ENCODE peak calls at places on chromosomes 11 and 22, in seven cellular contexts. K, F, H, G, O, W and U are unnamed samples. For H3K36me3, the result is how much of the 10 kb centered on the place peaks cover.

GRCh38 chr11:33227578-33228261 is 29.5 kb upstream of the HIPK3 start:
- DNase-seq in K (peak), F (no peak), H (no peak), G (no peak), O (no peak), W (no peak), U (peak)

GRCh38 chr11:114236829-114237228 is 59.4 kb upstream of the NNMT start:
- DNase-seq in K (no peak), F (no peak), H (no peak), G (no peak), O (no peak), W (no peak), U (no peak)

GRCh38 chr11:70141490-70142014 is 61.5 kb upstream of the FADD start:
- DNase-seq in K (peak), F (no peak), H (no peak), G (peak), O (no peak), W (no peak), U (no peak)

GRCh38 chr11:22343411-22344032 is 5.3 kb downstream of the SLC17A6 start:
- DNase-seq in K (no peak), F (no peak), H (peak), G (no peak), O (no peak), W (no peak), U (no peak)

GRCh38 chr11:111540921-111541208 is 345 bp downstream of the LAYN start:
- DNase-seq in K (no peak), F (no peak), H (no peak), G (no peak), O (no peak), W (no peak), U (no peak)

GRCh38 chr22:27866136-27867091 is 52.6 kb downstream of the PITPNB start:
- DNase-seq in K (peak), F (no peak), H (peak), G (peak), O (peak), W (peak), U (peak)

GRCh38 chr11:74434528-74434927 is 32.8 kb downstream of the KCNE3 start:
- DNase-seq in K (no peak), F (no peak), H (no peak), G (no peak), O (no peak), W (no peak), U (no peak)

GRCh38 chr11:581752-582151 is 5.5 kb downstream of the PHRF1 start:
- DNase-seq in K (no peak), F (no peak), H (no peak), G (no peak), O (no peak), W (no peak), U (no peak)

GRCh38 chr11:88310246-88310645 is 27.3 kb downstream of the CTSC start:
- DNase-seq in K (peak), F (no peak), H (no peak), G (no peak), O (no peak), W (no peak), U (peak)

GRCh38 chr11:65575568-65576231 is at the start of gene EHBP1L1:
- DNase-seq in K (peak), F (peak), H (peak), G (peak), O (no peak), W (peak), U (no peak)

GRCh38 chr22:44202261-44202789 is 21.6 kb downstream of the PARVG start:
- DNase-seq in K (peak), F (no peak), H (no peak), G (no peak), O (no peak), W (no peak), U (no peak)

GRCh38 chr11:17779861-17780594 is 45.4 kb downstream of the KCNC1 start:
- DNase-seq in K (no peak), F (no peak), H (no peak), G (no peak), O (no peak), W (peak), U (no peak)

GRCh38 chr22:27662359-27663030 is 139.1 kb downstream of the MN1 start:
- DNase-seq in K (no peak), F (no peak), H (peak), G (peak), O (no peak), W (peak), U (no peak)

GRCh38 chr11:43579171-43579918 is 101.2 kb upstream of the HSD17B12 start:
- DNase-seq in K (peak), F (peak), H (no peak), G (no peak), O (no peak), W (no peak), U (peak)

GRCh38 chr11:28107331-28107725 is 628 bp downstream of the KIF18A start:
- DNase-seq in K (no peak), F (peak), H (no peak), G (no peak), O (no peak), W (no peak), U (no peak)

GRCh38 chr22:28899199-28899853 is 16.0 kb downstream of the ZNRF3 start:
- DNase-seq in K (peak), F (peak), H (no peak), G (no peak), O (no peak), W (peak), U (no peak)

GRCh38 chr11:43920598-43921419 is 21.6 kb upstream of the C11orf96 start:
- DNase-seq in K (peak), F (no peak), H (peak), G (peak), O (peak), W (peak), U (peak)

GRCh38 chr11:102620858-102621561 is 4.1 kb downstream of the MMP20 start:
- DNase-seq in K (peak), F (peak), H (peak), G (no peak), O (no peak), W (peak), U (no peak)

GRCh38 chr11:93541884-93542752 is 1.1 kb downstream of the SMCO4 start:
- DNase-seq in K (peak), F (peak), H (peak), G (peak), O (peak), W (peak), U (peak)

GRCh38 chr11:134364261-134364660 is 32.5 kb downstream of the GLB1L2 start:
- DNase-seq in K (no peak), F (no peak), H (no peak), G (no peak), O (no peak), W (peak), U (no peak)

GRCh38 chr22:29658171-29658570 is 54.7 kb downstream of the NF2 start:
- DNase-seq in K (no peak), F (no peak), H (no peak), G (no peak), O (no peak), W (no peak), U (no peak)

GRCh38 chr11:69642549-69642912 is 1.6 kb downstream of the CCND1 start:
- DNase-seq in K (no peak), F (no peak), H (no peak), G (no peak), O (no peak), W (no peak), U (no peak)

GRCh38 chr11:21602734-21603133 is 590.2 kb upstream of the ANO5 start:
- DNase-seq in K (no peak), F (no peak), H (no peak), G (no peak), O (no peak), W (no peak), U (no peak)

GRCh38 chr11:76578655-76579046 is 91.9 kb downstream of the LRRC32 start:
- DNase-seq in K (no peak), F (no peak), H (peak), G (peak), O (no peak), W (no peak), U (no peak)

GRCh38 chr22:21947040-21948014 is 5.3 kb downstream of the PPM1F start:
- DNase-seq in K (peak), F (no peak), H (no peak), G (no peak), O (no peak), W (no peak), U (peak)

GRCh38 chr11:62445314-62445740 is 26.5 kb downstream of the SCGB1A1 start:
- DNase-seq in K (peak), F (no peak), H (peak), G (peak), O (no peak), W (peak), U (no peak)

GRCh38 chr11:10925149-10925926 is 67.5 kb upstream of the ZBED5 start:
- DNase-seq in K (no peak), F (no peak), H (no peak), G (no peak), O (no peak), W (no peak), U (peak)

GRCh38 chr22:38412435-38413084 is 42.4 kb downstream of the KCNJ4 start:
- DNase-seq in K (no peak), F (no peak), H (peak), G (no peak), O (no peak), W (peak), U (peak)

GRCh38 chr11:46294365-46295309 is 17.2 kb downstream of the CREB3L1 start:
- DNase-seq in K (peak), F (no peak), H (no peak), G (no peak), O (no peak), W (peak), U (peak)

GRCh38 chr11:26319906-26320305 is 12.0 kb upstream of the ANO3 start:
- DNase-seq in K (no peak), F (no peak), H (no peak), G (no peak), O (no peak), W (no peak), U (no peak)

GRCh38 chr11:125167954-125168821 is 3.6 kb downstream of the PKNOX2 start:
- DNase-seq in K (peak), F (no peak), H (peak), G (no peak), O (peak), W (no peak), U (no peak)

GRCh38 chr11:10490032-10490397 is 35.0 kb downstream of the AMPD3 start:
- DNase-seq in K (no peak), F (no peak), H (no peak), G (no peak), O (no peak), W (peak), U (no peak)

GRCh38 chr11:47235163-47235562 is 13.5 kb downstream of the ACP2 start:
- DNase-seq in K (no peak), F (no peak), H (no peak), G (no peak), O (no peak), W (no peak), U (no peak)

GRCh38 chr11:102229510-102230119 is 87.7 kb upstream of the BIRC3 start:
- DNase-seq in K (no peak), F (no peak), H (no peak), G (no peak), O (no peak), W (no peak), U (no peak)

GRCh38 chr11:92190535-92191206 is 33.9 kb upstream of the FAT3 start:
- DNase-seq in K (no peak), F (no peak), H (no peak), G (no peak), O (no peak), W (no peak), U (peak)

GRCh38 chr22:35628732-35629131 is 11.6 kb upstream of the MB start:
- DNase-seq in K (no peak), F (no peak), H (no peak), G (no peak), O (no peak), W (no peak), U (no peak)

GRCh38 chr22:35624547-35624946 is 7.4 kb upstream of the MB start:
- DNase-seq in K (no peak), F (no peak), H (no peak), G (no peak), O (no peak), W (no peak), U (no peak)

GRCh38 chr22:35625763-35626162 is 8.6 kb upstream of the MB start:
- DNase-seq in K (no peak), F (no peak), H (no peak), G (no peak), O (no peak), W (no peak), U (no peak)

GRCh38 chr22:35629406-35630234 is 12.5 kb upstream of the MB start:
- DNase-seq in K (peak), F (peak), H (peak), G (peak), O (peak), W (peak), U (peak)

GRCh38 chr22:35627267-35628041 is 10.3 kb upstream of the MB start:
- DNase-seq in K (peak), F (peak), H (peak), G (peak), O (peak), W (peak), U (peak)
- H3K27ac ChIP-seq in K (peak), F (peak), H (peak), G (peak), O (peak), W (peak), U (peak)

GRCh38 chr22:30891781-30892180 is 76.8 kb downstream of the MORC2 start:
- DNase-seq in K (no peak), F (no peak), H (no peak), G (no peak), O (peak), W (no peak), U (no peak)
- H3K36me3 ChIP-seq in K (under half), F (under half), H (under half), G (half or more), O (under half), W (under half), U (under half)

GRCh38 chr11:31355817-31356216 is 13.7 kb downstream of the DCDC1 start:
- DNase-seq in K (no peak), F (no peak), H (no peak), G (no peak), O (no peak), W (no peak), U (no peak)
- TF ChIP-seq CTCF in K (no peak), F (no peak), H (no peak), G (no peak), O (no peak), W (no peak), U (no peak)

DNA sequence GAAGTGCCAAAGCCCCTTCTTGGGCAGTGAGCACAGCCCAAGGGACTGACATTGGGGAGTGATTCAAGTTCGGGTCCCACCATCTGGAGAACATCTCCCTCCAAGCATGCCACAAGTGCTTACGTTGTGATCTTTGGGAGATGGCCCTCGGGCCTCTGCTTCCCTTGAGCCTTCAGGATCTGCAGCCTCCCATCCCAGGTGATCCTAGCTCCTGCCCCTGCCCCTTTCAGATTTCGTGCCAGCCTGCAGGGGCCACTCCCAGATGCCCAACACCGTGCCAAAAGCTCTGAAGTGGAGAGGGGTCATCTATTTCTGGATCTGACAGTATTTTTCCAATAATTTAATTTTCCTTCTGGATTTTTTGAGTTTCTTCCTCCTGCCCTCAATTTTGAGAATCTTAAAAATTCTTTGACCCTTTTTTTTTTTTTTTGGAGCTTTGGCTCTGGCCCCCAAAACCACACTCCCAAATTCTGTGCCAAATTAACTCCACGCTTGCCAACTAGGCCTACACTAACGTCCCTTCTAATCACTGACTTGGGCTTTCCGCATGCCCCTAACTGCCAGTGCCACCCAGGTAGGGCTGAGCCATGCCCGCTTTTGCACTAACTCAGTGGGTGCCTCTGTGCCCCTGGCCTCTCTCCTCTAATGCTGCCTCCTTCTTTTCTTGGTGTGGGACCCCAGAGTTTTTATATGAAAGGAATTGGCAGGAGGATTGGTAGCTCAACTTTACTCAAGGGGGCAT is 25.3 kb downstream of the PHLDB1 start:
- DNase-seq in K (no peak), F (no peak), H (no peak), G (no peak), O (no peak), W (no peak), U (no peak)
- H3K27ac ChIP-seq in K (no peak), F (no peak), H (no peak), G (no peak), O (no peak), W (peak), U (no peak)

GRCh38 chr11:66624450-66624849 is 8.0 kb downstream of the RBM14 start:
- DNase-seq in K (no peak), F (no peak), H (no peak), G (no peak), O (no peak), W (no peak), U (no peak)
- H3K36me3 ChIP-seq in K (under half), F (half or more), H (under half), G (half or more), O (under half), W (under half), U (half or more)

DNA sequence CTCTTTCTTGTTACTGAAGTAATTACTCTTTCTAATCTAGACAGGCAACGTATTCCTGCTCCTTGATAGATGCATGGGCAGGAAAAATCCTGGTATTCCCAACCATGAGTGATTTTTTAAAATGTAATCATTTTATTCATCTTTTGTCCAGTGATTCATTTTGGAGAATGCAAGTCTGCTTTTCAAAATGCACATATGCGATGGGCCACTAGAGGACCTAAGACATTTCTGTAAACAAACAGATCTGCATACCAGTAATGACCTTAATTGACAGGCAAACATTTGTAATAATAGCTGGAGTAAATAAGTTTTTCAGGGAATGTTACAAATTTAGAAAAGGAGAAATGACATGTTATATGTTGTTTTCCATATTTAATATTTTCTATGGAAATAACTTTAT is 1167.6 kb downstream of the JRKL start:
- DNase-seq in K (no peak), F (no peak), H (no peak), G (no peak), O (no peak), W (no peak), U (no peak)
- TF ChIP-seq CTCF in K (no peak), F (no peak), H (no peak), G (peak), O (no peak), W (no peak), U (peak)

GRCh38 chr11:5004429-5005274 is 10.0 kb downstream of the OR51L1 start:
- DNase-seq in K (peak), F (peak), H (peak), G (peak), O (peak), W (peak), U (no peak)

GRCh38 chr11:5013012-5013411 is 18.4 kb downstream of the OR51L1 start:
- DNase-seq in K (no peak), F (no peak), H (no peak), G (no peak), O (no peak), W (no peak), U (no peak)

GRCh38 chr11:5011254-5011653 is 16.6 kb downstream of the OR51L1 start:
- DNase-seq in K (no peak), F (no peak), H (no peak), G (no peak), O (no peak), W (no peak), U (no peak)

DNA sequence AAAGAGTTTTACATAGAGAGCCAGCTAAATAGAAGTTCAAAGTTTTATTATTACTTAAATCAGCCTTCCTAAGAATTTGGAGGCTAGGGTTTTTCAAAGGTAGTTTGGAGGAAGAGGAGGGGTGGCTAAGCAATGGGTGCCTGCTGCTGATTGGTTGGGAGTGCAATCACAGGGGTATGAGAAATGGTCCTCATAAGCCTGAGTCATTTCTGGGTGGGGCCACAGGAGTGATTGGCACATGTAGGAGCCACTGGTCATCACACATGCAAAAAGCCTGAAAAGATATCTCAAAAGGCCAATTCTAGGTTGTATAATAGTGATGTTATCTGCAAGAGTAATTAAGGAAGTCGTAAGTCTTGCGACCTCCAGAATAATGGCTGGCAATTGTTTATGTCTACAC is 12.9 kb downstream of the OR51L1 start:
- DNase-seq in K (no peak), F (no peak), H (no peak), G (no peak), O (no peak), W (no peak), U (no peak)
- H3K27ac ChIP-seq in K (no peak), F (no peak), H (no peak), G (no peak), O (no peak), W (no peak), U (no peak)

GRCh38 chr22:25900390-25900789 is 158.4 kb downstream of the MYO18B start:
- DNase-seq in K (no peak), F (no peak), H (no peak), G (no peak), O (no peak), W (no peak), U (no peak)
- H3K36me3 ChIP-seq in K (under half), F (under half), H (under half), G (half or more), O (under half), W (under half), U (under half)

GRCh38 chr22:23716811-23717801 is 26.3 kb downstream of the RGL4 start:
- DNase-seq in K (peak), F (peak), H (peak), G (peak), O (peak), W (peak), U (peak)
- TF ChIP-seq CTCF in K (no peak), F (no peak), H (no peak), G (no peak), O (no peak), W (no peak), U (no peak)